ENCODE peak calls at places on chromosomes 16 and 17, in six cellular contexts. U is C1 segment of cervical spinal cord; Z is activated naive CD4-positive, alpha-beta T cell treated with anti-CD3 and anti-CD28 coated beads, Interleukin-2, amount 50 U/mL, for 16 hours; A is GM13976; R is fibroblast of the conjunctiva; I is activated T-cell treated with anti-CD3 and anti-CD28 coated beads, Interleukin-2, amount 50 U/mL, for 24 hours. Q is an unnamed sample.

GRCh38 chr16:48788475-48788874 is 178.5 kb upstream of the N4BP1 start:
- DNase-seq in I (no peak), Z (no peak), A (no peak), R (no peak), U (no peak), Q (no peak)

GRCh38 chr17:29557717-29558116 is 9.1 kb downstream of the ABHD15 start:
- DNase-seq in U (no peak), Z (no peak), A (no peak), I (no peak), R (no peak), Q (no peak)

GRCh38 chr17:72122336-72122667 is 1.5 kb downstream of the SOX9 start:
- DNase-seq in Z (no peak), R (no peak), U (no peak), I (no peak), A (no peak), Q (no peak)

GRCh38 chr17:58313815-58314705 is 14.5 kb downstream of the TSPOAP1 start:
- DNase-seq in U (no peak), I (no peak), R (no peak), A (no peak), Z (no peak), Q (no peak)

GRCh38 chr17:4523946-4524345 is 25.3 kb downstream of the SPNS2 start:
- DNase-seq in U (no peak), R (no peak), A (no peak), Z (no peak), I (no peak), Q (no peak)

GRCh38 chr16:11587643-11588247 is 1.0 kb upstream of the LITAF start:
- DNase-seq in R (no peak), Z (no peak), A (no peak), U (no peak), I (no peak), Q (no peak)

GRCh38 chr17:36136031-36136430 is 32.4 kb downstream of the CCL4 start:
- DNase-seq in U (no peak), A (no peak), R (no peak), I (no peak), Z (no peak), Q (no peak)

GRCh38 chr17:42101513-42102292 is 3.4 kb upstream of the ZNF385C start:
- DNase-seq in R (peak; percentile 48), Z (peak; percentile 68), U (no peak), I (peak; percentile 82), A (peak; percentile 83), Q (no peak)

GRCh38 chr17:16352303-16352837 is 899 bp downstream of the CENPV start:
- DNase-seq in R (no peak), Z (peak; percentile 46), I (peak; percentile 61), U (no peak), A (peak; percentile 54), Q (no peak)

GRCh38 chr17:37458805-37459204 is 30.9 kb upstream of the DUSP14 start:
- DNase-seq in Z (no peak), I (no peak), R (peak; percentile 16), U (no peak), A (no peak), Q (no peak)

GRCh38 chr16:11639925-11640899 is 28.0 kb upstream of the SNN start:
- DNase-seq in I (no peak), Z (no peak), U (peak; percentile 19), A (no peak), R (peak; percentile 97), Q (peak; percentile 97)

GRCh38 chr17:17940451-17940911 is 31.7 kb downstream of the TOM1L2 start:
- DNase-seq in I (no peak), U (no peak), R (no peak), Z (no peak), A (no peak), Q (no peak)

GRCh38 chr17:77437747-77438146 is 297.0 kb downstream of the SEC14L1 start:
- DNase-seq in R (no peak), I (peak; percentile 40), A (no peak), U (no peak), Z (no peak), Q (no peak)